ENCODE peak calls at places on chromosome 13, in five cellular contexts. One of them, this sample, is unnamed.

GRCh38 chr13:106859505-106859904 is 291.6 kb upstream of the ARGLU1 start:
- DNase-seq in right atrium auricular region: no peak
- DNase-seq in effector memory CD4-positive, alpha-beta T cell: no peak
- DNase-seq in aorta: no peak
- DNase-seq in mucosa of descending colon: no peak
- DNase-seq in this sample: no peak

GRCh38 chr13:97193577-97193976 is 28.6 kb upstream of the MBNL2 start:
- DNase-seq in aorta: no peak
- DNase-seq in effector memory CD4-positive, alpha-beta T cell: no peak
- DNase-seq in mucosa of descending colon: no peak
- DNase-seq in right atrium auricular region: no peak
- DNase-seq in this sample: no peak

GRCh38 chr13:95067303-95067702 is 233.9 kb downstream of the ABCC4 start:
- DNase-seq in effector memory CD4-positive, alpha-beta T cell: no peak
- DNase-seq in right atrium auricular region: no peak
- DNase-seq in aorta: no peak
- DNase-seq in mucosa of descending colon: no peak
- DNase-seq in this sample: no peak

GRCh38 chr13:27172495-27172842 is 858 bp upstream of the USP12 start:
- DNase-seq in mucosa of descending colon: peak; percentile 25
- DNase-seq in effector memory CD4-positive, alpha-beta T cell: no peak
- DNase-seq in aorta: no peak
- DNase-seq in right atrium auricular region: no peak
- DNase-seq in this sample: no peak

GRCh38 chr13:69959041-69959440 is 148.6 kb upstream of the ATXN8OS start:
- DNase-seq in effector memory CD4-positive, alpha-beta T cell: no peak
- DNase-seq in aorta: no peak
- DNase-seq in right atrium auricular region: no peak
- DNase-seq in mucosa of descending colon: no peak
- DNase-seq in this sample: no peak

GRCh38 chr13:82634946-82635345 is 1247.3 kb downstream of the SLITRK1 start:
- DNase-seq in aorta: no peak
- DNase-seq in mucosa of descending colon: no peak
- DNase-seq in right atrium auricular region: no peak
- DNase-seq in effector memory CD4-positive, alpha-beta T cell: no peak
- DNase-seq in this sample: no peak

GRCh38 chr13:74115138-74115537 is 19.1 kb downstream of the KLF12 start:
- DNase-seq in mucosa of descending colon: no peak
- DNase-seq in right atrium auricular region: no peak
- DNase-seq in effector memory CD4-positive, alpha-beta T cell: no peak
- DNase-seq in aorta: no peak
- DNase-seq in this sample: no peak

GRCh38 chr13:99758465-99759162 is 213.0 kb downstream of the ZIC5 start:
- DNase-seq in aorta: no peak
- DNase-seq in right atrium auricular region: no peak
- DNase-seq in effector memory CD4-positive, alpha-beta T cell: no peak
- DNase-seq in mucosa of descending colon: no peak
- DNase-seq in this sample: no peak

GRCh38 chr13:47258384-47258783 is 361.5 kb upstream of the HTR2A start:
- DNase-seq in effector memory CD4-positive, alpha-beta T cell: no peak
- DNase-seq in right atrium auricular region: no peak
- DNase-seq in mucosa of descending colon: no peak
- DNase-seq in aorta: no peak
- DNase-seq in this sample: no peak

GRCh38 chr13:27432180-27432579 is 7.8 kb downstream of the GTF3A start:
- DNase-seq in effector memory CD4-positive, alpha-beta T cell: no peak
- DNase-seq in right atrium auricular region: no peak
- DNase-seq in mucosa of descending colon: no peak
- DNase-seq in aorta: no peak
- DNase-seq in this sample: no peak

GRCh38 chr13:44171861-44172260 is 201.8 kb upstream of the SERP2 start:
- DNase-seq in effector memory CD4-positive, alpha-beta T cell: no peak
- DNase-seq in right atrium auricular region: no peak
- DNase-seq in aorta: no peak
- DNase-seq in mucosa of descending colon: no peak
- DNase-seq in this sample: no peak

GRCh38 chr13:39531646-39532045 is 71.3 kb downstream of the LHFPL6 start:
- DNase-seq in mucosa of descending colon: no peak
- DNase-seq in aorta: no peak
- DNase-seq in right atrium auricular region: no peak
- DNase-seq in effector memory CD4-positive, alpha-beta T cell: no peak
- DNase-seq in this sample: no peak

GRCh38 chr13:111409413-111409812 is 89.0 kb downstream of the TEX29 start:
- DNase-seq in mucosa of descending colon: peak; percentile 14
- DNase-seq in right atrium auricular region: no peak
- DNase-seq in aorta: peak; percentile 65
- DNase-seq in effector memory CD4-positive, alpha-beta T cell: no peak
- DNase-seq in this sample: no peak

GRCh38 chr13:42110410-42111155 is 62.1 kb downstream of the DGKH start:
- DNase-seq in aorta: no peak
- DNase-seq in right atrium auricular region: no peak
- DNase-seq in mucosa of descending colon: peak; percentile 58
- DNase-seq in effector memory CD4-positive, alpha-beta T cell: no peak
- DNase-seq in this sample: no peak

GRCh38 chr13:40637644-40638043 is 28.8 kb downstream of the FOXO1 start:
- DNase-seq in right atrium auricular region: no peak
- DNase-seq in aorta: no peak
- DNase-seq in effector memory CD4-positive, alpha-beta T cell: no peak
- DNase-seq in mucosa of descending colon: peak; percentile 64
- DNase-seq in this sample: no peak

GRCh38 chr13:21670006-21670882 is 629 bp upstream of the FGF9 start:
- DNase-seq in mucosa of descending colon: peak; percentile 78
- DNase-seq in effector memory CD4-positive, alpha-beta T cell: peak; percentile 39
- DNase-seq in right atrium auricular region: no peak
- DNase-seq in aorta: peak; percentile 84
- DNase-seq in this sample: peak; percentile 66

GRCh38 chr13:106526748-106527488 is 8.5 kb downstream of the EFNB2 start:
- DNase-seq in right atrium auricular region: no peak
- DNase-seq in mucosa of descending colon: no peak
- DNase-seq in effector memory CD4-positive, alpha-beta T cell: no peak
- DNase-seq in aorta: no peak
- DNase-seq in this sample: no peak

GRCh38 chr13:90205081-90205480 is 1142.4 kb upstream of the MIR17HG start:
- DNase-seq in mucosa of descending colon: no peak
- DNase-seq in effector memory CD4-positive, alpha-beta T cell: no peak
- DNase-seq in aorta: no peak
- DNase-seq in right atrium auricular region: no peak
- DNase-seq in this sample: no peak

GRCh38 chr13:24274452-24274971 is 34.9 kb upstream of the C1QTNF9 start:
- DNase-seq in aorta: no peak
- DNase-seq in right atrium auricular region: peak; percentile 69
- DNase-seq in effector memory CD4-positive, alpha-beta T cell: peak; percentile 66
- DNase-seq in mucosa of descending colon: peak; percentile 59
- DNase-seq in this sample: no peak

GRCh38 chr13:43303040-43303729 is 279.8 kb downstream of the DNAJC15 start:
- DNase-seq in mucosa of descending colon: peak; percentile 33
- DNase-seq in aorta: peak; percentile 78
- DNase-seq in right atrium auricular region: no peak
- DNase-seq in effector memory CD4-positive, alpha-beta T cell: no peak
- DNase-seq in this sample: peak; percentile 41

GRCh38 chr13:99968521-99969367 is 2.8 kb downstream of the ZIC5 start:
- DNase-seq in mucosa of descending colon: peak; percentile 54
- DNase-seq in effector memory CD4-positive, alpha-beta T cell: no peak
- DNase-seq in aorta: no peak
- DNase-seq in right atrium auricular region: no peak
- DNase-seq in this sample: no peak

GRCh38 chr13:79869326-79869725 is 388.4 kb downstream of the NDFIP2 start:
- DNase-seq in aorta: no peak
- DNase-seq in effector memory CD4-positive, alpha-beta T cell: no peak
- DNase-seq in mucosa of descending colon: peak; percentile 9
- DNase-seq in right atrium auricular region: no peak
- DNase-seq in this sample: no peak

GRCh38 chr13:112704634-112705145 is 14.9 kb downstream of the ATP11A start:
- DNase-seq in mucosa of descending colon: no peak
- DNase-seq in aorta: no peak
- DNase-seq in right atrium auricular region: no peak
- DNase-seq in effector memory CD4-positive, alpha-beta T cell: no peak
- DNase-seq in this sample: peak; percentile 12

GRCh38 chr13:106446011-106446410 is 89.5 kb downstream of the EFNB2 start:
- DNase-seq in effector memory CD4-positive, alpha-beta T cell: no peak
- DNase-seq in aorta: no peak
- DNase-seq in right atrium auricular region: no peak
- DNase-seq in mucosa of descending colon: no peak
- DNase-seq in this sample: no peak

GRCh38 chr13:66585669-66586203 is 644.4 kb downstream of the PCDH9 start:
- DNase-seq in mucosa of descending colon: no peak
- DNase-seq in aorta: no peak
- DNase-seq in effector memory CD4-positive, alpha-beta T cell: no peak
- DNase-seq in right atrium auricular region: no peak
- DNase-seq in this sample: no peak

GRCh38 chr13:110341445-110342247 is 34.6 kb downstream of the COL4A2 start:
- DNase-seq in right atrium auricular region: peak; percentile 83
- DNase-seq in aorta: no peak
- DNase-seq in mucosa of descending colon: no peak
- DNase-seq in effector memory CD4-positive, alpha-beta T cell: no peak
- DNase-seq in this sample: no peak
- H3K4me1 ChIP-seq in right atrium auricular region: peaks cover 82% of the 10 kb centered on the region
- H3K4me1 ChIP-seq in aorta: peaks cover 13% of the 10 kb centered on the region
- H3K4me1 ChIP-seq in mucosa of descending colon: peaks cover 5% of the 10 kb centered on the region
- H3K4me1 ChIP-seq in effector memory CD4-positive, alpha-beta T cell: peaks cover 10% of the 10 kb centered on the region
- H3K4me1 ChIP-seq in this sample: peaks cover 27% of the 10 kb centered on the region

GRCh38 chr13:114131581-114132418 is 623 bp downstream of the RASA3 start:
- DNase-seq in right atrium auricular region: peak; percentile 56
- DNase-seq in effector memory CD4-positive, alpha-beta T cell: peak; percentile 19
- DNase-seq in mucosa of descending colon: no peak
- DNase-seq in aorta: peak; percentile 82
- DNase-seq in this sample: no peak

GRCh38 chr13:114132419-114133121 is at the start of gene RASA3:
- DNase-seq in mucosa of descending colon: peak; percentile 80
- DNase-seq in right atrium auricular region: no peak
- DNase-seq in effector memory CD4-positive, alpha-beta T cell: peak; percentile 59
- DNase-seq in aorta: peak; percentile 92
- DNase-seq in this sample: peak; percentile 87

GRCh38 chr13:114129649-114130062 is 2.8 kb downstream of the RASA3 start:
- DNase-seq in effector memory CD4-positive, alpha-beta T cell: no peak
- DNase-seq in mucosa of descending colon: no peak
- DNase-seq in right atrium auricular region: no peak
- DNase-seq in aorta: no peak
- DNase-seq in this sample: no peak

GRCh38 chr13:114130131-114130707 is 2.2 kb downstream of the RASA3 start:
- DNase-seq in right atrium auricular region: no peak
- DNase-seq in aorta: no peak
- DNase-seq in mucosa of descending colon: no peak
- DNase-seq in effector memory CD4-positive, alpha-beta T cell: no peak
- DNase-seq in this sample: peak; percentile 21

DNA sequence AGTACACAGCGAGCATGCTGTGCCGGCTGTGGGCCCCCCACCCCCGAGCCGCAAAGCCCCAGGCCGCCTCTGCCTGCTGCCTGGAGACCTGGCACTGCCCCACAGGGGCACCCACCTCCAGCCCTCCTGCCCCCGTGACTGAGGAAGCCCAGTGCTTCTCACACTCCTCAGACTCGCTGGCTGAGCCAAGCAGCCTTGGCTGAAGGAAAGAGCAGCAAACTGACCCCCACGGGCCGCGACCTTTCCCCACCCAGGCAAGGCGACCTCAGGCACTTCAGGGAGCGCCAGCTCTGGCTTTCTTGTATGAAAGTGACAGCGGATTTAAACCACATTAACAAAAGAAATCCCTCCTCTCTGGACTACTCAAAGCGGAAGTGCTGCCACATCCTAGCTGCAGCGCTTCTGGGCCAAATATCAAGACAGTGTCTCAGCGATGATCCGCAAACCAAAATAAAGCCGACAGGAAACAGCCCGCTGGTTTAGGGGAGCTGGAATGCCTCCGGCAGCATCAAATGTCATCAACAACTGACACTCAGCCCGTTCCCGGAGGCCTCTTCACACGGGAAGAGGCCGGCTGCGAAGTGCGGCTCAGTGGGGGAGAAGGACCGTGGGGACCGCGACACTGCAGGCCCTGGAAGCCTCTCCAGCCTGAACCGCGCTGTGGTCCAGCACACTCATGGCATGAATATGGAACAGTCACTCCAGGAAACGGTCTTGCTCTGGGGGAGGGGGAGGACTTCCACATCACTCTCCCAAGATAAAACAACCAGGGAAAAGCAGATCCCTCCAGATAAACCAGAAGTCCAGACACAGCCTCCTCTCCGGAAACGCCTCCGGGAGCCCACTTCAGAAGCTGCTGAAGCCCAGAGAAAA is 1.5 kb downstream of the RASA3 start:
- DNase-seq in aorta: peak; percentile 88
- DNase-seq in right atrium auricular region: peak; percentile 71
- DNase-seq in effector memory CD4-positive, alpha-beta T cell: peak; percentile 67
- DNase-seq in mucosa of descending colon: no peak
- DNase-seq in this sample: peak; percentile 90
- H3K4me1 ChIP-seq in aorta: no peaks in the 10 kb centered on the region
- H3K4me1 ChIP-seq in right atrium auricular region: peaks cover 60% of the 10 kb centered on the region
- H3K4me1 ChIP-seq in effector memory CD4-positive, alpha-beta T cell: peaks cover 57% of the 10 kb centered on the region
- H3K4me1 ChIP-seq in mucosa of descending colon: peaks cover 22% of the 10 kb centered on the region
- H3K4me1 ChIP-seq in this sample: peaks cover 46% of the 10 kb centered on the region

DNA sequence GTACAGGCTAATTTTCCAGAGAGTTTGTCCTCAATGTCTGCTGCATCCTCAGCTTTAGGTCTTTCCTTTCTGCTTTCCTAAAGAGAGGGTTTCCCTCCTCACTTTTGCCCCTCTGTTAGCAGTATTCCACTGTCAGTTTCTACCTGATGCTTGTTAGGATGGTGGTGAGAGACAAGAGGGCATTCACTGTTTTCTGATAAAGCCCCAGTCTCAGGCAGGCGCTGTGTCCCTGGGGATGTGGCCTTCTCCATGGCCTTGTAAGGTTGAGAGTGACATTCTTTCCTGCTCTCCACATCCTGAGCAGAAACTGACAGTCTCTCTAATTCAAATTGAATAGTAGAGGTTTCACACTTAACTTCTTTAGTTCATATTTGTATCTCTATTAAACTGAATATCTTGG is 14.9 kb downstream of the C13orf42 start:
- DNase-seq in mucosa of descending colon: no peak
- DNase-seq in right atrium auricular region: no peak
- DNase-seq in effector memory CD4-positive, alpha-beta T cell: no peak
- DNase-seq in aorta: no peak
- DNase-seq in this sample: no peak
- H3K4me1 ChIP-seq in mucosa of descending colon: no peaks in the 10 kb centered on the region
- H3K4me1 ChIP-seq in right atrium auricular region: no peaks in the 10 kb centered on the region
- H3K4me1 ChIP-seq in effector memory CD4-positive, alpha-beta T cell: no peaks in the 10 kb centered on the region
- H3K4me1 ChIP-seq in aorta: no peaks in the 10 kb centered on the region
- H3K4me1 ChIP-seq in this sample: no peaks in the 10 kb centered on the region

GRCh38 chr13:77300176-77301141 is 26.4 kb downstream of the MYCBP2 start:
- DNase-seq in mucosa of descending colon: no peak
- DNase-seq in effector memory CD4-positive, alpha-beta T cell: no peak
- DNase-seq in aorta: no peak
- DNase-seq in right atrium auricular region: no peak
- DNase-seq in this sample: no peak
- H3K4me1 ChIP-seq in mucosa of descending colon: no peaks in the 10 kb centered on the region
- H3K4me1 ChIP-seq in effector memory CD4-positive, alpha-beta T cell: no peaks in the 10 kb centered on the region
- H3K4me1 ChIP-seq in aorta: no peaks in the 10 kb centered on the region
- H3K4me1 ChIP-seq in right atrium auricular region: peaks cover 25% of the 10 kb centered on the region
- H3K4me1 ChIP-seq in this sample: peaks cover 18% of the 10 kb centered on the region